ENCODE peak calls at places on chromosomes 3 and 15, in six cellular contexts. F, X, W, Q, B and E are unnamed samples.
A peak's percentile ranks its signal among the peaks of the same experiment; 100 is the strongest.

GRCh38 chr3:117616213-117616612 is 906.6 kb downstream of the TUSC7 start:
- DNase-seq in F (no peak), X (no peak), W (no peak), Q (no peak), B (no peak), E (no peak)

GRCh38 chr15:88890495-88890894 is 4.8 kb downstream of the HAPLN3 start:
- DNase-seq in F (no peak), X (no peak), W (no peak), Q (no peak), B (no peak), E (no peak)

GRCh38 chr3:45180051-45180450 is 33.9 kb upstream of the CDCP1 start:
- DNase-seq in F (no peak), X (no peak), W (no peak), Q (peak; percentile 80), B (peak; percentile 41), E (no peak)

GRCh38 chr3:194029846-194030245 is 106.1 kb upstream of the HES1 start:
- DNase-seq in F (no peak), X (no peak), W (no peak), Q (no peak), B (no peak), E (no peak)

GRCh38 chr3:51379301-51379700 is 5.8 kb upstream of the MANF start:
- DNase-seq in F (no peak), X (no peak), W (no peak), Q (no peak), B (no peak), E (no peak)

GRCh38 chr3:133933097-133934024 is 37.7 kb upstream of the RAB6B start:
- DNase-seq in F (no peak), X (no peak), W (peak; percentile 43), Q (no peak), B (no peak), E (peak; percentile 74)

GRCh38 chr15:70493787-70494514 is 269.4 kb downstream of the UACA start:
- DNase-seq in F (no peak), X (no peak), W (no peak), Q (peak; percentile 30), B (no peak), E (no peak)

GRCh38 chr3:113844622-113845222 is 6.1 kb downstream of the GRAMD1C start:
- DNase-seq in F (no peak), X (no peak), W (no peak), Q (peak; percentile 40), B (peak; percentile 63), E (no peak)

GRCh38 chr3:126613481-126614187 is 41.3 kb downstream of the TXNRD3 start:
- DNase-seq in F (no peak), X (no peak), W (no peak), Q (peak; percentile 11), B (no peak), E (no peak)

GRCh38 chr3:67884345-67884744 is 229.9 kb upstream of the SUCLG2 start:
- DNase-seq in F (no peak), X (no peak), W (no peak), Q (no peak), B (no peak), E (no peak)

GRCh38 chr3:58051196-58051595 is 43.0 kb downstream of the FLNB start:
- DNase-seq in F (no peak), X (no peak), W (no peak), Q (peak; percentile 87), B (peak; percentile 87), E (no peak)

GRCh38 chr3:98561727-98562521 is 30.1 kb downstream of the GPR15 start:
- DNase-seq in F (peak; percentile 12), X (no peak), W (peak; percentile 71), Q (peak; percentile 12), B (no peak), E (no peak)

GRCh38 chr15:98592136-98592535 is 56.2 kb upstream of the IGF1R start:
- DNase-seq in F (no peak), X (no peak), W (no peak), Q (no peak), B (no peak), E (no peak)

GRCh38 chr15:67462802-67463201 is 58.1 kb upstream of the C15orf61 start:
- DNase-seq in F (no peak), X (no peak), W (no peak), Q (no peak), B (no peak), E (no peak)

GRCh38 chr3:53255360-53255774 is 455 bp downstream of the TKT start:
- DNase-seq in F (peak; percentile 41), X (peak; percentile 7), W (no peak), Q (no peak), B (no peak), E (no peak)

GRCh38 chr15:70016511-70016994 is 81.2 kb downstream of the TLE3 start:
- DNase-seq in F (no peak), X (no peak), W (no peak), Q (no peak), B (no peak), E (no peak)